ENCODE peak calls at places on chromosome 20, in four cellular contexts. K, L, S and D are unnamed samples.

GRCh38 chr20:48331518-48332286 is 496.1 kb downstream of the PREX1 start:
- DNase-seq in K (no peak), L (no peak), S (no peak), D (no peak)

GRCh38 chr20:15857131-15857784 is 716.0 kb downstream of the KIF16B start:
- DNase-seq in L (no peak), S (peak), K (no peak), D (no peak)

GRCh38 chr20:23684261-23684660 is 4.6 kb downstream of the CST4 start:
- DNase-seq in S (no peak), K (no peak), L (peak), D (no peak)

GRCh38 chr20:43442310-43442880 is 15.3 kb upstream of the SRSF6 start:
- DNase-seq in K (peak), S (no peak), L (no peak), D (no peak)

GRCh38 chr20:32737371-32738223 is 5.7 kb downstream of the COMMD7 start:
- DNase-seq in S (no peak), L (no peak), K (no peak), D (no peak)

GRCh38 chr20:32792316-32792715 is 27.4 kb upstream of the MAPRE1 start:
- DNase-seq in K (peak), L (no peak), S (peak), D (peak)

GRCh38 chr20:39112196-39112743 is 150.1 kb downstream of the DHX35 start:
- DNase-seq in K (peak), S (no peak), L (peak), D (peak)

GRCh38 chr20:387520-387919 is 7.0 kb downstream of the TRIB3 start:
- DNase-seq in K (no peak), S (no peak), L (no peak), D (no peak)

GRCh38 chr20:56630086-56630493 is 984 bp downstream of the TFAP2C start:
- DNase-seq in S (no peak), L (peak), K (no peak), D (peak)

GRCh38 chr20:15297059-15297875 is 959.9 kb upstream of the FLRT3 start:
- DNase-seq in L (no peak), K (no peak), S (no peak), D (no peak)

GRCh38 chr20:34043025-34043424 is 49.3 kb downstream of the RALY start:
- DNase-seq in S (no peak), L (no peak), K (no peak), D (no peak)

GRCh38 chr20:17556842-17557674 is 12.8 kb upstream of the DSTN start:
- DNase-seq in L (peak), K (no peak), S (no peak), D (no peak)

GRCh38 chr20:32626859-32627636 is 41.9 kb upstream of the NOL4L start:
- DNase-seq in S (no peak), L (no peak), K (no peak), D (no peak)

GRCh38 chr20:10131612-10132345 is 86.9 kb upstream of the SNAP25 start:
- DNase-seq in K (no peak), S (no peak), L (peak), D (no peak)

GRCh38 chr20:2005831-2006426 is 12.1 kb upstream of the PDYN start:
- DNase-seq in S (no peak), K (peak), L (peak), D (peak)

GRCh38 chr20:17747431-17747846 is 47.7 kb downstream of the BANF2 start:
- DNase-seq in L (no peak), S (no peak), K (peak), D (no peak)

GRCh38 chr20:33178726-33179125 is 10.8 kb downstream of the BPIFA2 start:
- DNase-seq in S (no peak), L (no peak), K (peak), D (peak)

GRCh38 chr20:61881416-61881815 is 184.3 kb downstream of the TAF4 start:
- DNase-seq in L (no peak), K (no peak), S (no peak), D (no peak)

GRCh38 chr20:57654363-57654997 is 34.3 kb upstream of the ZBP1 start:
- DNase-seq in L (peak), S (no peak), K (peak), D (peak)
- TF ChIP-seq SUZ12 in L (no peak), S (no peak), K (no peak), D (no peak)

DNA sequence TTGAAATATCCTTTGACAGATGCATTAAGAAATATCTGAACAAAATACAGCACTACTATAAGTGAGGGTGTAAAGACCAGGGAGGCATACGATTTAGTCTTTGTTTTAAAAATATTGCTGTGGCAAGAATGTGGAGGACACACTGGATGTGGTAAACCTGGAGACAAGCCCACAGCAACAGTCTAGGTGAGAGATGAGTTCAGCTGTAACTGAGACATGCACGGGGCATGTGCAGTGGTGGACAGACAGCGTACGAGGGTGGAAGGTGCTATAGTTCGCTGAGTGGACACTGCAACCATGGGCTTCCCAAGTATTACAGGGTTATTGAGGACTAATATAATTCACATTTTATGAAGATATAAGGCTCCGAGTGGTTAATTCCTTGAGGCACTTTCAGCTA is 1.8 kb downstream of the NANP start:
- DNase-seq in S (no peak), L (no peak), K (no peak), D (no peak)
- H3K9ac ChIP-seq in S (no peak), L (no peak), K (peak), D (no peak)

DNA sequence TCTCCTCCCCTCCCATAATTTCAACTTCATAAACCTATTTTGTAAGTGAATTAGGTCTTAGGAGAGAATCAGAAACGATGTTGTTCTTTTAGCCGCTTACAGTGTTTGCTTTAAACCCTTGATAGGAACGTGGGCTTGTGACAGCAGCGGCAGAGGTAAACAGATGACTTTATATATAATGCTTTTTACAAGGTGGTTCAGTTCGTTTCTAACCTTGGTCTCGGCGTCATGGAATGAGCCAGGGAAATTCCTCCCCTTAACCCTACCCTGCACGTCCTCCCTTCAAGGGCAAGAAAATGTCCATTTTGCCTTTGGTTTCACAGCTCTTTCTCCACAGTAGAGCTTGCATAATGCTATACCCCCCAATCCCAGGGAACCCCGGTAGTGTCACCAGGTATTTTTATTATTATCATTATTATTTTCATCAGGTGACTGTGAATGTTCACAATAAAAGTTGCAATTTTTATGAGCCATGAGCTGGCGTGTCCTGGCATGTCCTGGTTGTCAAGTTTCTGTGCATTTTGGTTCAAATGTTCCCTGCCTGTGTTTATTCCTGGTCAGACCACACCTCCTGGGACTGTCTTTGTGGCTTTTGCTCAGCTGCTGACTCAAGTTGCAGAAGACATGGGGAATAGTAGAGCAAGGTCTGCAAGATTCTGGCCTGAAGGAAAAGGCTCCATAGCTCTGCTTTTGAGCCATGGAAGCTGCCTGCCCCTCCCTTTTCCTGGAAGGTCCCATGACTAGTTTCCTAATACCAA is 112.8 kb upstream of the BMP2 start:
- DNase-seq in S (no peak), K (no peak), L (no peak), D (no peak)
- TF ChIP-seq SUZ12 in S (no peak), K (no peak), L (no peak), D (no peak)

GRCh38 chr20:49768204-49769124 is 44.2 kb upstream of the SLC9A8 start:
- DNase-seq in S (peak), K (peak), L (peak), D (peak)

GRCh38 chr20:49766979-49767419 is 45.6 kb upstream of the SLC9A8 start:
- DNase-seq in K (no peak), L (no peak), S (no peak), D (no peak)

GRCh38 chr20:49765846-49766541 is 46.6 kb upstream of the SLC9A8 start:
- DNase-seq in K (no peak), S (no peak), L (no peak), D (no peak)

GRCh38 chr20:49770634-49771033 is 42.0 kb upstream of the SLC9A8 start:
- DNase-seq in S (no peak), L (no peak), K (no peak), D (no peak)

DNA sequence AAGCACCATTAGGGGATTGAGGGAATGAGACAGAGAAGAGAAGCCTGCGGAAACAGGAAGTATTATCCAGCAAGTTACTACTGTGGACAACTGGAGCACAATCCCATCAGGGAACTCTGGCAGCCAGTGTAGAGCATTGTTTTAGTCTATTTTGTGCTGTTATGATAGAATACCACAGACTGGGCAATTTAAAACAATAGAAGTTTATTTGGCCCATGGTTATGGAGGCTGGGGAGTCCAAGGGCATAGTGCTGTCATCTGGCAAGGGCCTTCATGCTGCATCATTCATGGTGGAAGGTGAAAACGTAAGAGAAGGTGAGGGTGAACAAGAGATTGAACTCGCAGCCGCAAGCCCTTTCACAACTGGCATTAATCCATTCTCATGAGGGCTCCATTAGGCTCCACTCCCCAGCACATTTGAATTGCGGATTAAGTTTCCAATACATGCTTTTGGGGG is 43.5 kb upstream of the SLC9A8 start:
- DNase-seq in L (no peak), S (no peak), K (no peak), D (no peak)
- H3K9ac ChIP-seq in L (no peak), S (no peak), K (peak), D (no peak)

GRCh38 chr20:41540459-41540858 is 77.7 kb downstream of the CHD6 start:
- DNase-seq in K (peak), L (no peak), S (no peak), D (no peak)
- TF ChIP-seq SUZ12 in K (no peak), L (no peak), S (no peak), D (no peak)

DNA sequence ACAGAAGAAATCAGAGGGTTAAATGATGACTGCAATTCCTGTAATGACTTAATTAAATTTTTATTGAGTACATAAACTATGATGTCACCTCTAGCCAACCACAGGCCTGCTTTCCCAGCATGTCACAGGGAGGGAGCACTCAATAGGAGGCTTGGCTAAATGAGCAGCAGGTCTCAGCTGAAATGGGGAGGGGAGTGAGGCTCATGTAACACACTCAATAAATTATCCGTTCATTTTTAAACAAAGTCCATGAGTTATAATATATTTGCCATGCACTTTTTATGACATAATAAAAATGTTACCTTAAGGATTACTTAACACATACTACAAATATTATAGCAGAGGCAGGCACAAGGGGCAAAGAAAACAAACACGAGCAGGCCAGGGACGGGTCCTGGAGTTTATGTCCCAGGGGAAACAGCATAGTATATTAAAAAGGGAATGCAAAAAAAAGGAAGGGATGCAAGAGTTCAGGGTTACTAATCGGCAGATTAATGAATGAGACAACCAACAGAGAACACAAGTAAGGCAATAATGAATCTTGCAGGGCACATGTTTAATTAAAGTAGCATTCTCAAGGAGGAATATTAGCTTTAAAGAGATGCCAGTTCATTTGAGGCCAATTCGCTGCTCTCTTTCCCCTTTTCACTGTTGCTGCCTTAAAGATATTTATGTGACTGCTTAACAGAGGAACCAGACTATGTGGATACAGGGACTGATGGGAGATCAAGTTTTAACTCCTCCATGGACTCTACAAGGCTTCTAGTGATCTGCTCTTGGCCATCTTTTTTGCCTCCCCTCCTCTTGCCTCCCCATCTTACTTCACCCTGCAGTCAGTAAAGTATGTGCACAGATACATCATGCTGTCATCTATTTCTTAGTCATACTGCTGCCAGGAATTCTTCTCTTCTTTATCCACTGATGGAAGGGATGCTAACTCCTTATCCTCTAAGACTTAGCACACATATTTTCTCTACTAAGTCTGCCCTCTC is 27.3 kb upstream of the FAM83C start:
- DNase-seq in L (no peak), K (no peak), S (no peak), D (no peak)
- H3K9ac ChIP-seq in L (no peak), K (no peak), S (no peak), D (no peak)

DNA sequence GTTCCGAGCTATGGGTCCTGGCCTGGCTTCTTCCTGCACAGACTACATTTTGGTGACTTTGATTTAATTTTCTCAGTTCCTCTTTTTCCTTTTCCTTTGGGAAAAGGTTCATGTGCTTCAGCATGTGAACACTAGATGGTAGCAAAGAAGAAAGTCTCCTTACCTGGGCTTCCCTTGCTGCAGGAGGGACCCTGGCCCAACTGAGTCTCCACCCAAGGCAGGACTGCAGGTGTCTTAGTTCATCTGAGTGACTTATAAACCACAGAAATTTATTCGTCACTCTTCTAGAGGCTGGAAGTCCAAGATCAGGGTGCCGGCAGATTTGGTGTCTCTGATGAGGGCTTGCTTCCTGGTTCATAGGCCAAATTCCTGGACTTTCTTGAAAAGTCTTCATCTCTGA is 163.2 kb downstream of the SYCP2 start:
- DNase-seq in S (no peak), L (no peak), K (no peak), D (no peak)
- TF ChIP-seq SUZ12 in S (no peak), L (no peak), K (no peak), D (no peak)

GRCh38 chr20:4022386-4023350 is 7.3 kb upstream of the RNF24 start:
- DNase-seq in K (no peak), L (no peak), S (no peak), D (no peak)

GRCh38 chr20:4018015-4018748 is 2.8 kb upstream of the RNF24 start:
- DNase-seq in S (no peak), L (no peak), K (no peak), D (no peak)

GRCh38 chr20:4025125-4025524 is 9.8 kb upstream of the RNF24 start:
- DNase-seq in S (no peak), K (no peak), L (no peak), D (no peak)

GRCh38 chr20:4020256-4020655 is 4.9 kb upstream of the RNF24 start:
- DNase-seq in K (no peak), L (no peak), S (no peak), D (no peak)

DNA sequence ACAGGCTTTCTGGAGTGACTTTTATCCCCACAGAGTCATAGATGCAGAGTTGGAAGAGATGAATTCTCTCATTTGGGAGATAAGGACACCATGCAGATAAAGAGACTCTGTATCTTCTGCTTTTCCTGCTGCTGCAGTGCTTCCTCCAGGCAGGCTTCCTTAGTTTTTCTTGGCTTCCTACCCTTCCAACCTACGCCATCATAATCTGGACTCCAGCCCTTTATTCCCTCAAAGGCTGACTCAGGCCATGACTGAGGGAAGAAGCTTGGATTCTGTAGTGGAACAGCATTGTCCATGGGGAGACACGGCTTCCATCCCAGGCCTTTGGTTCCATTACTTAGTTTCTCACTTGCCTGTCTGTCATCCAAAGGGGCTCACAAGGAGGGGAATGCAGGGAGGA is 6.5 kb upstream of the RNF24 start:
- DNase-seq in L (no peak), K (no peak), S (no peak), D (no peak)
- H3K9ac ChIP-seq in L (no peak), K (no peak), S (no peak), D (no peak)

GRCh38 chr20:7226156-7226555 is 458.7 kb downstream of the BMP2 start:
- DNase-seq in L (no peak), K (no peak), S (no peak), D (no peak)
- TF ChIP-seq SUZ12 in L (no peak), K (no peak), S (no peak), D (no peak)